ENCODE peak calls at places on chromosomes 1 and 21, in ten cellular contexts. B, C, U, S, K, D, Y, E, J and W are unnamed samples.

GRCh38 chr21:35256468-35256988 is 207.4 kb upstream of the RUNX1 start:
- DNase-seq in D (peak; percentile 98), K (peak; percentile 98), B (peak; percentile 21), U (no peak), J (peak; percentile 48), C (peak; percentile 5), S (peak; percentile 96), E (peak; percentile 98), Y (peak; percentile 95), W (peak; percentile 92)

GRCh38 chr1:204087893-204088528 is 15.1 kb downstream of the SOX13 start:
- DNase-seq in J (no peak), B (no peak), U (no peak), D (no peak), E (no peak), K (no peak), S (peak; percentile 2), C (no peak), Y (no peak), W (no peak)

GRCh38 chr1:65386452-65386851 is 34.0 kb upstream of the LEPR start:
- DNase-seq in E (no peak), Y (no peak), C (no peak), J (no peak), S (no peak), D (no peak), K (no peak), U (no peak), B (no peak), W (no peak)

GRCh38 chr1:91958926-91959325 is 9.7 kb downstream of the BRDT start:
- DNase-seq in U (no peak), Y (no peak), D (no peak), S (no peak), K (peak; percentile 46), C (no peak), B (no peak), J (no peak), E (no peak), W (no peak)

GRCh38 chr1:178908358-178908757 is 37.5 kb upstream of the ANGPTL1 start:
- DNase-seq in K (no peak), S (peak; percentile 69), C (no peak), D (no peak), E (no peak), J (no peak), U (no peak), B (no peak), Y (no peak), W (no peak)

GRCh38 chr1:172118618-172119017 is 277.3 kb downstream of the DNM3 start:
- DNase-seq in Y (no peak), E (no peak), B (no peak), C (no peak), D (no peak), K (no peak), S (no peak), J (no peak), U (no peak), W (no peak)

GRCh38 chr1:155297431-155297830 is 3.8 kb downstream of the PKLR start:
- DNase-seq in D (no peak), Y (no peak), K (no peak), B (no peak), U (peak; percentile 83), E (no peak), S (no peak), J (no peak), C (no peak), W (no peak)

GRCh38 chr1:55329826-55330432 is 114.8 kb upstream of the USP24 start:
- DNase-seq in S (no peak), U (no peak), B (no peak), E (no peak), J (no peak), Y (no peak), D (no peak), C (no peak), K (no peak), W (no peak)

DNA sequence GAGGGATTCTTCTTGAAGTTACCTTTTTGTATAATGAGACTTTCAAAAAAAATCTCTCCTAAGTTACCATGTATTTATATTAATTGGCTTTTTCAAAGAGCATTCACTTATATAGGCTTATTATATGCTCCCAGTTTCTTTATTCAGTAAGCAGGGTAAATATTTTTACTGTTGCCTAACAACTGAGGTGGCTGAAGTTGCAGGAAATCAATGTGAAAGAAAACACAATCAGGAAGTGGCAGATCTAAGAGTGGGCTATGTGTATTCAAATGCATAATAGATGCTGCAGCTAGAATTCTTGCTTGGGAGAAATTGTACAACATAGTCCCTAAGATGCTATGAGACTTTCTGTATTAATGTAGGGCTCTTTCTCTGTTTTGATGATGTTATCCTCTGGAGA is 606.9 kb downstream of the NUF2 start:
- DNase-seq in S (peak; percentile 3), Y (no peak), K (no peak), J (no peak), D (no peak), E (peak; percentile 6), C (no peak), B (no peak), U (no peak), W (no peak)
- H3K9me3 ChIP-seq in S (no peaks in the 10 kb centered on the region), Y (no peaks in the 10 kb centered on the region), K (no peaks in the 10 kb centered on the region), J (no peaks in the 10 kb centered on the region), D (no peaks in the 10 kb centered on the region), E (no peaks in the 10 kb centered on the region), C (no peaks in the 10 kb centered on the region), B (no peaks in the 10 kb centered on the region), U (no peaks in the 10 kb centered on the region), W (no peaks in the 10 kb centered on the region)

GRCh38 chr1:70874063-70874462 is 173.6 kb downstream of the PTGER3 start:
- DNase-seq in B (no peak), J (no peak), D (no peak), E (no peak), Y (no peak), U (no peak), S (no peak), K (peak; percentile 19), C (no peak), W (no peak)

GRCh38 chr1:70874826-70875225 is 172.8 kb downstream of the PTGER3 start:
- DNase-seq in B (no peak), J (no peak), C (no peak), K (no peak), D (no peak), U (no peak), S (peak; percentile 28), Y (no peak), E (no peak), W (no peak)

GRCh38 chr1:70871790-70872189 is 175.8 kb downstream of the PTGER3 start:
- DNase-seq in C (no peak), Y (no peak), K (no peak), U (no peak), B (no peak), S (no peak), D (no peak), E (no peak), J (no peak), W (no peak)

GRCh38 chr1:70877343-70877742 is 170.3 kb downstream of the PTGER3 start:
- DNase-seq in D (no peak), K (no peak), B (no peak), C (no peak), E (no peak), Y (no peak), U (no peak), J (no peak), S (no peak), W (no peak)
- H3K9me3 ChIP-seq in D (no peaks in the 10 kb centered on the region), K (no peaks in the 10 kb centered on the region), B (no peaks in the 10 kb centered on the region), C (no peaks in the 10 kb centered on the region), E (no peaks in the 10 kb centered on the region), Y (no peaks in the 10 kb centered on the region), U (no peaks in the 10 kb centered on the region), J (no peaks in the 10 kb centered on the region), S (no peaks in the 10 kb centered on the region), W (no peaks in the 10 kb centered on the region)

DNA sequence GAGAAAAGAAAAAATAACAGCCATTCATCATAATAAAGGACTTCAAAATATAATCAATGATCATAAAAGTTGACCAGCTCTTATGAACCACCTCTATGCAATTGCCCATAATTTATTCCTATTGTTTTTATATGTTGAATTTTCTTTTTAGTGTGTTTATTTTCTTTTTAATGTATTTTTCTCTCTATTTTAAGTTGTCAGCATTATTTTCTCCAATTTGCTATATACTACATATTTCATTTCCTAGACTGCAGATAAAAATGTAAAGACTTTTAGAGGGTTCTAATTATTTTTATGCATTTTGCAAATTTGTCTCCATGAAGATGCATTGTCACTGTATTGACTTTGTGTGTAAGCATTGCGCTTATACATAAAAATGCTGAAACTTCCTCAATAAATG is 58.4 kb downstream of the MROH9 start:
- DNase-seq in D (no peak), U (no peak), B (no peak), J (no peak), S (no peak), E (no peak), C (no peak), K (no peak), Y (no peak), W (no peak)
- H3K9me3 ChIP-seq in D (no peaks in the 10 kb centered on the region), U (no peaks in the 10 kb centered on the region), B (no peaks in the 10 kb centered on the region), J (no peaks in the 10 kb centered on the region), S (no peaks in the 10 kb centered on the region), E (no peaks in the 10 kb centered on the region), C (no peaks in the 10 kb centered on the region), K (no peaks in the 10 kb centered on the region), Y (no peaks in the 10 kb centered on the region), W (no peaks in the 10 kb centered on the region)

GRCh38 chr21:8992731-8993174 is 1528.6 kb upstream of the TPTE start:
- DNase-seq in U (no peak), C (no peak), B (no peak), K (peak; percentile 1), S (no peak), Y (no peak), D (no peak), J (no peak), E (peak; percentile 17), W (no peak)
- H3K9me3 ChIP-seq in U (no peaks in the 10 kb centered on the region), C (no peaks in the 10 kb centered on the region), B (no peaks in the 10 kb centered on the region), K (no peaks in the 10 kb centered on the region), S (no peaks in the 10 kb centered on the region), Y (peaks cover 13% of the 10 kb centered on the region), D (peaks cover 48% of the 10 kb centered on the region), J (no peaks in the 10 kb centered on the region), E (peaks cover 37% of the 10 kb centered on the region), W (peaks cover 3% of the 10 kb centered on the region)

DNA sequence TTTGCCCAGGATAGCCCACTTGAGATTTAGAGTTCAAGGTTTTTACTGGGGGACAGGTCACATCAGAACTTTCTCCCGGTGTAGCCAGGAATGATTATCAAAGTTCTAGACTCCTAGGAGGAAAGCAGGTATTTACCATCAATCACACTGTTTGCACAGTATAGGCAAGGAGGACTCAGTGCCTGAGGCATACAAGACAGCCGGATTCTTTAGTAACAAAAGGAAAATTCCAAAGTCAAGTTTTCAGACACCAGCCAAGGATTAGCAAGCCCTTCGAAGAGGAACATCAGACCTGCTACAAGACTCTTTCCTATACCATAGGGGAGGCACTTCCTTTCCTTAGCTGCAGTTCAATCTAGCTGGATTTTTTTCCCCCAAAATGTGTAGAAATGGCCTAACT is 197.8 kb upstream of the USP25 start:
- DNase-seq in B (no peak), K (no peak), Y (no peak), C (no peak), S (no peak), D (no peak), U (no peak), J (no peak), E (no peak), W (no peak)
- H3K9me3 ChIP-seq in B (no peaks in the 10 kb centered on the region), K (no peaks in the 10 kb centered on the region), Y (no peaks in the 10 kb centered on the region), C (no peaks in the 10 kb centered on the region), S (no peaks in the 10 kb centered on the region), D (no peaks in the 10 kb centered on the region), U (no peaks in the 10 kb centered on the region), J (no peaks in the 10 kb centered on the region), E (no peaks in the 10 kb centered on the region), W (peaks cover 1% of the 10 kb centered on the region)

DNA sequence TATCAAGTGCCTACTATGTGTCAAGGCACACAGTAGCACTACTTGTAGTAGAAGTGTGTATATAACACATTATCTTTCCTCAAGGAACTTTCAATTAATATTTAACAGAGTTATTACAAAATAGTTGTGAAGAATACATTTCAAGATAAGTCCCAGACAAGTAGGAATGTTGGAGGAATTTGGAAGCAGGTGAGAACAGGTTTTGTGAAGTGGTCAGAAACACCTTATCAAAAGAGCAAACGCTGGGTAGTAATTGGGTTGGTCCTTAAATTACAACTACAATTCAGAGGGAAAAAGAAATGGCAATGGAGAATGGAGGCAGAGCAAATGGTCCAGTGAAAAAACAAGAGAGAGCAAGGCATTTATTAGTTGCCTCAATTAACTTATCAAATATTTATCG is 218.8 kb downstream of the ADGRL2 start:
- DNase-seq in J (no peak), C (no peak), S (no peak), B (no peak), Y (no peak), K (no peak), E (no peak), D (no peak), U (no peak), W (no peak)
- H3K9me3 ChIP-seq in J (no peaks in the 10 kb centered on the region), C (no peaks in the 10 kb centered on the region), S (no peaks in the 10 kb centered on the region), B (no peaks in the 10 kb centered on the region), Y (no peaks in the 10 kb centered on the region), K (no peaks in the 10 kb centered on the region), E (no peaks in the 10 kb centered on the region), D (no peaks in the 10 kb centered on the region), U (no peaks in the 10 kb centered on the region), W (peaks cover 3% of the 10 kb centered on the region)